ENCODE peak calls at places on chromosomes 5 and 9, in nine cellular contexts. V, U, P, L, C, F, S, R and G are unnamed samples.

GRCh38 chr9:23232831-23233230 is 593.2 kb downstream of the ELAVL2 start:
- DNase-seq in V (no peak), U (no peak), P (no peak), L (no peak), C (no peak), F (no peak), S (no peak), R (no peak), G (no peak)

GRCh38 chr9:134226221-134226930 is 62.0 kb upstream of the RNU6ATAC start:
- DNase-seq in V (peak), U (peak), P (peak), L (peak), C (no peak), F (peak), S (no peak), R (no peak), G (no peak)

GRCh38 chr5:20972419-20972925 is 984.5 kb upstream of the CDH18 start:
- DNase-seq in V (no peak), U (peak), P (peak), L (peak), C (peak), F (peak), S (peak), R (peak), G (no peak)

GRCh38 chr5:62315376-62316049 is 9.5 kb downstream of the KIF2A start:
- DNase-seq in V (no peak), U (peak), P (no peak), L (no peak), C (no peak), F (no peak), S (no peak), R (no peak), G (no peak)

GRCh38 chr9:101455656-101456235 is 20.2 kb upstream of the ALDOB start:
- DNase-seq in V (no peak), U (peak), P (no peak), L (no peak), C (peak), F (no peak), S (no peak), R (no peak), G (no peak)

GRCh38 chr5:98713027-98713426 is 60.4 kb upstream of the RGMB start:
- DNase-seq in V (peak), U (peak), P (no peak), L (no peak), C (no peak), F (no peak), S (no peak), R (no peak), G (no peak)

GRCh38 chr5:54455413-54456157 is at the start of gene HSPB3:
- DNase-seq in V (peak), U (peak), P (no peak), L (no peak), C (no peak), F (peak), S (no peak), R (peak), G (peak)

GRCh38 chr9:123710299-123710698 is 219.6 kb downstream of the DENND1A start:
- DNase-seq in V (peak), U (peak), P (no peak), L (no peak), C (peak), F (no peak), S (no peak), R (no peak), G (no peak)

GRCh38 chr5:1003296-1003937 is 5.2 kb upstream of the NKD2 start:
- DNase-seq in V (no peak), U (no peak), P (peak), L (peak), C (no peak), F (peak), S (peak), R (no peak), G (no peak)

GRCh38 chr5:73338201-73339126 is 110.1 kb downstream of the FOXD1 start:
- DNase-seq in V (peak), U (peak), P (no peak), L (no peak), C (peak), F (no peak), S (no peak), R (no peak), G (no peak)

GRCh38 chr5:145829708-145830361 is 5.3 kb downstream of the PRELID2 start:
- DNase-seq in V (no peak), U (no peak), P (no peak), L (no peak), C (no peak), F (no peak), S (no peak), R (no peak), G (no peak)

GRCh38 chr5:109900911-109901627 is 211.3 kb downstream of the MAN2A1 start:
- DNase-seq in V (no peak), U (no peak), P (no peak), L (no peak), C (no peak), F (no peak), S (peak), R (no peak), G (no peak)

GRCh38 chr9:123069010-123069481 is 35.6 kb downstream of the GPR21 start:
- DNase-seq in V (peak), U (peak), P (no peak), L (no peak), C (peak), F (no peak), S (no peak), R (no peak), G (peak)

GRCh38 chr9:23693374-23693773 is 132.7 kb downstream of the ELAVL2 start:
- DNase-seq in V (no peak), U (no peak), P (no peak), L (no peak), C (no peak), F (no peak), S (no peak), R (no peak), G (no peak)

GRCh38 chr9:111605041-111605559 is 5.7 kb upstream of the PTGR1 start:
- DNase-seq in V (no peak), U (no peak), P (no peak), L (no peak), C (no peak), F (no peak), S (no peak), R (no peak), G (no peak)

GRCh38 chr9:133495327-133496293 is 16.7 kb upstream of the SLC2A6 start:
- DNase-seq in V (no peak), U (no peak), P (no peak), L (peak), C (no peak), F (peak), S (no peak), R (no peak), G (no peak)

GRCh38 chr5:119389288-119390065 is 33.7 kb downstream of the TNFAIP8 start:
- DNase-seq in V (no peak), U (peak), P (no peak), L (no peak), C (no peak), F (no peak), S (no peak), R (peak), G (no peak)

GRCh38 chr5:149271717-149272558 is at the start of gene AFAP1L1:
- DNase-seq in V (no peak), U (peak), P (peak), L (peak), C (no peak), F (peak), S (no peak), R (peak), G (no peak)

GRCh38 chr5:83540105-83540504 is 68.6 kb downstream of the VCAN start:
- DNase-seq in V (no peak), U (no peak), P (no peak), L (no peak), C (no peak), F (no peak), S (no peak), R (no peak), G (no peak)

GRCh38 chr5:7272408-7272807 is 123.5 kb upstream of the ADCY2 start:
- DNase-seq in V (no peak), U (no peak), P (no peak), L (no peak), C (no peak), F (no peak), S (no peak), R (no peak), G (no peak)

GRCh38 chr5:151707566-151707965 is 20.9 kb upstream of the SPARC start:
- DNase-seq in V (no peak), U (no peak), P (no peak), L (no peak), C (no peak), F (no peak), S (no peak), R (no peak), G (no peak)

GRCh38 chr9:38039090-38039906 is 29.7 kb downstream of the SHB start:
- DNase-seq in V (no peak), U (peak), P (no peak), L (peak), C (peak), F (peak), S (no peak), R (peak), G (no peak)

GRCh38 chr5:68418230-68418629 is 202.7 kb downstream of the PIK3R1 start:
- DNase-seq in V (no peak), U (peak), P (no peak), L (no peak), C (no peak), F (no peak), S (no peak), R (peak), G (no peak)

GRCh38 chr9:79610019-79610760 is 38.4 kb downstream of the TLE4 start:
- DNase-seq in V (peak), U (peak), P (no peak), L (no peak), C (peak), F (no peak), S (no peak), R (no peak), G (peak)

GRCh38 chr5:32519508-32519907 is 65.8 kb upstream of the SUB1 start:
- DNase-seq in V (no peak), U (no peak), P (no peak), L (no peak), C (no peak), F (no peak), S (no peak), R (no peak), G (no peak)

GRCh38 chr5:132736853-132737833 is at the start of gene KIF3A:
- DNase-seq in V (peak), U (peak), P (peak), L (peak), C (peak), F (peak), S (peak), R (peak), G (peak)

GRCh38 chr5:168878121-168878520 is 299.0 kb upstream of the PANK3 start:
- DNase-seq in V (no peak), U (no peak), P (no peak), L (no peak), C (no peak), F (no peak), S (no peak), R (no peak), G (no peak)

GRCh38 chr9:137183980-137184595 is 4.3 kb downstream of the ANAPC2 start:
- DNase-seq in V (no peak), U (no peak), P (no peak), L (no peak), C (no peak), F (no peak), S (no peak), R (no peak), G (no peak)

GRCh38 chr9:94900222-94901018 is 173.9 kb downstream of the AOPEP start:
- DNase-seq in V (peak), U (peak), P (no peak), L (no peak), C (peak), F (no peak), S (no peak), R (no peak), G (no peak)

GRCh38 chr9:129143461-129143927 is 32.3 kb downstream of the PTPA start:
- DNase-seq in V (no peak), U (peak), P (peak), L (peak), C (peak), F (peak), S (no peak), R (peak), G (no peak)

GRCh38 chr5:1424716-1425115 is 20.5 kb downstream of the SLC6A3 start:
- DNase-seq in V (no peak), U (no peak), P (peak), L (peak), C (no peak), F (peak), S (no peak), R (no peak), G (no peak)

GRCh38 chr9:97632992-97633858 is at the start of the genes NCBP1 and TSTD2:
- DNase-seq in V (peak), U (peak), P (peak), L (peak), C (peak), F (peak), S (peak), R (peak), G (peak)

GRCh38 chr9:70566743-70567142 is 152.3 kb upstream of the KLF9 start:
- DNase-seq in V (no peak), U (no peak), P (no peak), L (no peak), C (no peak), F (no peak), S (no peak), R (peak), G (no peak)

GRCh38 chr5:147234825-147235635 is at the start of gene STK32A:
- DNase-seq in V (no peak), U (no peak), P (peak), L (peak), C (no peak), F (peak), S (peak), R (peak), G (no peak)

DNA sequence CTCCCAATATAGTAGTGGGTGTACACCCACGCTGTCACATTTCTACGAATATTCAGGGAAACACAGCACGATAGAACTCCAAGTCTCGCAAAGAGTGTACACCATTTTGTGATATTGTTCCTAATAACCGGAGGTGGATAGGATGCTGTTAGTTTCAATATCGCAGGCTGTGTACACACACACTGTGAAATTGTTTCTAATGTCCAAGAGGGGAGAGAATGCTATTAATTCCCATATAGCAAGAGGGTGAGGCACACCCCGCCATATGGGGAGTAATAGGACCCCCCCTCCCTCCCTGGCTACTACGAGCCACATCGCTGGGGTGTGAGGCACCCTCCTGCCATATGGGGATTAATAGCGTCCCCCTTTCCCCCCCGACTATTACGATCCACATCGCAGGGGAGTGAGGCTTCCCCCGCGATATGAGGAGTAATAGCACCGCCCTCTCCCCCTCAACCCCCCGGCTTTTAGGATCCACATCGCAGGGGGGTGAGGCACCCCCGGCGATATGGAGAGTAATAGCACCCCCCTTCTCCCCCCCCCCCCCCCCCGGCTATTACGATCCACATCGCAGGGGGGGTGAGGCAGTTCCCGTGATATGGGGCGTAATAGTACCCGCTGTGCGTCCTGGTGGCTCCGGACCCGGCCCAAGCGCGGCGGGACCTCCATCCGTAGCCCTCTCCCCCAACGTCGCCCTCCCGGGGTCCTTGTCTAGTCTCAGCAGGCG is 565 bp upstream of the STK32A start:
- DNase-seq in V (no peak), U (no peak), P (no peak), L (no peak), C (no peak), F (no peak), S (no peak), R (no peak), G (no peak)
- H3K4me3 ChIP-seq in V (peak), U (peak), P (peak), L (peak), C (peak), F (peak), S (peak), R (peak), G (peak)

DNA sequence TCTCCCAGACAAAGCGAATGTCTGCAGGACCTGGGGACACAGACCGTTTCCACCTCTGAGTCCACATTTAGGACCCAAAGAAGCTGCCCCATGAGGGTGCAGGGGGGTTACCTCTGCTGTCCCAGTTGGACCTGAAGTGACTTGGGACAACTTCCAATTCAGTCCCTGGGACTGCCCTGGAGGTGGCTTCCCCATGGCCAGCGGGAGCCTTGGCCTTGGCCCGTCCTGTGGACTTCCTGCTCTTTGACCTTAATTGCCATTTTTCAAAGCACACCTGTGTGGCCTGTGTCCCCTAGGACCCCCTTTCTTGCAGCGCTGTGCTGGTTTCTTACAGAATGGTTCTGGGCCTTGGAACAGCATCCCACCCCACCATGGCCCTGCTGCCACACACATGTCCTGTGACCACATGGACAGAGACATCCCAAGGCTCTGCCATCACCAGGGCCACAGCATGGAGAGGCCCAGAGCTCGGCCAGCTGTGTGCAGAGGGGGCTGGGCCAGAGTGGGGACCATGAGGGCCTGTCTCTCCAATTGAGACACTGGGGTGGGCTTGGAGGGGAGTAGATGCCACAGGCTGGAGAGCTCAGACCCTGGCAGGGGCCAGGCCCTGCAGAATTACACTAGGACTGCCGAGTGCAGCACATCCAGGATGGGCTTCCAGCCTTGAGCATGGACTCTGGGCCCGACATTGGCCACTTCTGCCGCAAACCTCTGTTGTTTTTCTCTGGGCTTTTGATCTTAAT is 45.8 kb downstream of the SECISBP2 start:
- DNase-seq in V (no peak), U (no peak), P (no peak), L (no peak), C (no peak), F (no peak), S (no peak), R (no peak), G (no peak)
- TF ChIP-seq CTCF in V (no peak), U (no peak), P (no peak), L (no peak), C (no peak), F (no peak), S (no peak), R (no peak), G (no peak)

DNA sequence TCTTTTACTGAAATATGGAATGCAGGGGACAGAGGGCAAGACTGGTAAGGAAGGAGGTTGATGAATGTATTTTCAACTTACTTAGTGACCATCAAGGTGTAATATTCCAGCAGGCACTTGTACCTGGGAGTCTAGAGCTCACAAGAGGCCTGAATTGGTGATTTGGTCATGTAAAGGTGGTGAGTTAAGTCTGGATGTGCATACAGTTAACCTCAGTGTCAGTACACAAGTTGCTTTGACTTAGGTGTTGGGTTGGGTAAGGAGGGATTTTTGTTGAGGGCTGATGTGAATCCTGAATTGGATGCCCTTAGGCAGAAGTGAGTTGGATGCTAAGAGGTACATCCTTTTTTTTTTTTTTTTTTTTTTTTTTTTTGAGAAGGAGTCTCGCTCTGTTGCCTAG is 7.4 kb downstream of the SREK1 start:
- DNase-seq in V (no peak), U (no peak), P (no peak), L (no peak), C (no peak), F (no peak), S (no peak), R (no peak), G (no peak)
- H3K4me3 ChIP-seq in V (no peak), U (no peak), P (no peak), L (no peak), C (no peak), F (no peak), S (no peak), R (no peak), G (no peak)

GRCh38 chr5:114358329-114358728 is 3.5 kb upstream of the KCNN2 start:
- DNase-seq in V (no peak), U (peak), P (no peak), L (no peak), C (no peak), F (no peak), S (no peak), R (no peak), G (no peak)
- TF ChIP-seq CTCF in V (no peak), U (peak), P (no peak), L (peak), C (no peak), F (no peak), S (peak), R (no peak), G (peak)

GRCh38 chr5:17267099-17267498 is 49.7 kb downstream of the BASP1 start:
- DNase-seq in V (no peak), U (peak), P (no peak), L (no peak), C (no peak), F (no peak), S (no peak), R (no peak), G (no peak)
- H3K4me3 ChIP-seq in V (no peak), U (no peak), P (no peak), L (no peak), C (no peak), F (no peak), S (no peak), R (no peak), G (no peak)

GRCh38 chr9:26530841-26531240 is 361.8 kb downstream of the CAAP1 start:
- DNase-seq in V (no peak), U (no peak), P (no peak), L (no peak), C (no peak), F (no peak), S (no peak), R (no peak), G (no peak)

GRCh38 chr9:26524225-26524624 is 368.4 kb downstream of the CAAP1 start:
- DNase-seq in V (no peak), U (no peak), P (no peak), L (no peak), C (no peak), F (no peak), S (no peak), R (peak), G (no peak)

GRCh38 chr9:26527931-26528330 is 364.7 kb downstream of the CAAP1 start:
- DNase-seq in V (no peak), U (no peak), P (no peak), L (no peak), C (no peak), F (no peak), S (no peak), R (no peak), G (no peak)
- TF ChIP-seq CTCF in V (no peak), U (no peak), P (no peak), L (no peak), C (no peak), F (no peak), S (no peak), R (no peak), G (no peak)

GRCh38 chr9:16612627-16613026 is 257.8 kb downstream of the BNC2 start:
- DNase-seq in V (no peak), U (peak), P (no peak), L (no peak), C (no peak), F (no peak), S (no peak), R (no peak), G (no peak)
- H3K4me3 ChIP-seq in V (no peak), U (no peak), P (no peak), L (no peak), C (no peak), F (no peak), S (no peak), R (no peak), G (no peak)

GRCh38 chr5:143128412-143129071 is 274.9 kb downstream of the NR3C1 start:
- DNase-seq in V (peak), U (no peak), P (no peak), L (no peak), C (no peak), F (no peak), S (no peak), R (no peak), G (peak)
- TF ChIP-seq CTCF in V (peak), U (no peak), P (no peak), L (no peak), C (no peak), F (no peak), S (no peak), R (no peak), G (no peak)